ENCODE peak calls at places on chromosomes 4 and X, in seven cellular contexts. M is tibial nerve, T is ascending aorta, N is fibroblast of pulmonary artery, E is lung, O is brain microvascular endothelial cell, C is esophagus squamous epithelium. F is an unnamed sample.

GRCh38 chr4:138099385-138099784 is 142.8 kb downstream of the SLC7A11 start:
- DNase-seq in M (no peak), T (no peak), N (no peak), E (no peak), O (no peak), C (no peak), F (no peak)

GRCh38 chrX:133674726-133675470 is 259.6 kb upstream of the GPC4 start:
- DNase-seq in M (no peak), T (no peak), N (no peak), E (peak), O (no peak), C (no peak), F (peak)

GRCh38 chr4:76426272-76426671 is 5.3 kb upstream of the CCDC158 start:
- DNase-seq in M (no peak), T (no peak), N (no peak), E (no peak), O (no peak), C (no peak), F (no peak)

GRCh38 chr4:18882468-18882867 is 860.9 kb upstream of the LCORL start:
- DNase-seq in M (no peak), T (no peak), N (peak), E (no peak), O (peak), C (no peak), F (peak)

GRCh38 chrX:154827624-154828408 is 6.6 kb downstream of the SMIM9 start:
- DNase-seq in M (no peak), T (no peak), N (no peak), E (no peak), O (no peak), C (no peak), F (no peak)

GRCh38 chr4:57078685-57079521 is 31.3 kb downstream of the IGFBP7 start:
- DNase-seq in M (no peak), T (no peak), N (no peak), E (no peak), O (peak), C (no peak), F (peak)

GRCh38 chrX:39613508-39613921 is 484.2 kb downstream of the BCOR start:
- DNase-seq in M (peak), T (no peak), N (peak), E (no peak), O (no peak), C (no peak), F (peak)

GRCh38 chrX:68652327-68652930 is 5.0 kb downstream of the STARD8 start:
- DNase-seq in M (no peak), T (no peak), N (peak), E (no peak), O (peak), C (no peak), F (no peak)

GRCh38 chr4:102541708-102542107 is 40.5 kb downstream of the NFKB1 start:
- DNase-seq in M (no peak), T (no peak), N (no peak), E (no peak), O (no peak), C (no peak), F (no peak)

GRCh38 chrX:45191383-45191782 is 9.3 kb downstream of the DIPK2B start:
- DNase-seq in M (no peak), T (no peak), N (no peak), E (no peak), O (no peak), C (no peak), F (no peak)

DNA sequence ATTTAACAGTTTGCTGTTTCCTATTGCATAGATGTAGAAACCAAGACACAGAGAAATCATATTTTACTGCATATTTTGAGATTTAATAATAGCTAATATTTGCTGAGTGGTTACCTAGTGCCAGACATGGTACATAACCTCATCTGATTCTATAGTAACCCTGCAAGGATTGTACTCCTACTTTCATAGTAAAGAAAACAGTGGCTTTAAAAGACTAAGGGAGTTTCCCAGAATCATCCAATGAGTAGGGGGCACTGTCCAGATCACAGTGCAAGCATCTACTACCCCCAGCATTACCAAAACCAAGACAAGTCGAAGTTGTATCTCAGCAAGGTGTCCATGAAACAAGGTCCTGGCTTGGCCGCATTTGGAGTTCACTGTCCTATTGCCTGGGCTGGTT is 224.5 kb upstream of the TENM3 start:
- DNase-seq in M (no peak), T (no peak), N (no peak), E (no peak), O (no peak), C (no peak), F (no peak)
- H3K4me3 ChIP-seq in M (no peak), T (no peak), N (no peak), E (no peak), O (no peak), C (no peak), F (no peak)

GRCh38 chrX:123990169-123990568 is 28.7 kb downstream of the STAG2 start:
- DNase-seq in M (no peak), T (no peak), N (no peak), E (no peak), O (no peak), C (no peak), F (no peak)

GRCh38 chrX:123988423-123989116 is 27.1 kb downstream of the STAG2 start:
- DNase-seq in M (no peak), T (no peak), N (no peak), E (no peak), O (no peak), C (no peak), F (no peak)

GRCh38 chrX:123989235-123989634 is 27.7 kb downstream of the STAG2 start:
- DNase-seq in M (no peak), T (no peak), N (no peak), E (no peak), O (no peak), C (no peak), F (no peak)

GRCh38 chrX:123983240-123983639 is 21.7 kb downstream of the STAG2 start:
- DNase-seq in M (no peak), T (no peak), N (no peak), E (no peak), O (no peak), C (no peak), F (no peak)

DNA sequence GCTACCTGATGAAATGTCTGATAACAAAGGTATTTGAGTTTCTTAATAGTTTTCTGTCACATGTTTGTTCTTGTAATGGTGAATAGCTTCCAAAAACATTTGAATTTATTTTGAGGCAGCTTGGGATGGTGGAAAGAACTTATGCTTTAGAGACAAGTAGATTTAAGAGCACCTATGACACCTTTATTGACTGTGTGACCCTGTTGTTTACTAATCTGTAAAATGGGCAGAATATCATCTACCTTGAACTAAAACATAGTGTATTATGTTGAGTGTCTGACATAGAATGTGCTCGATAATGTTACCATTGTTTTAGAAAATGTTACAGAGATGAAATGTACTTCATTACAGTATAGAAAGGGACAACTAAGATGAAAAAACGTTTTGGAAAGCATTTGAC is 24.9 kb downstream of the STAG2 start:
- DNase-seq in M (no peak), T (no peak), N (no peak), E (no peak), O (no peak), C (no peak), F (no peak)
- TF ChIP-seq CTCF in M (no peak), T (no peak), N (no peak), E (no peak), O (no peak), C (no peak), F (no peak)

DNA sequence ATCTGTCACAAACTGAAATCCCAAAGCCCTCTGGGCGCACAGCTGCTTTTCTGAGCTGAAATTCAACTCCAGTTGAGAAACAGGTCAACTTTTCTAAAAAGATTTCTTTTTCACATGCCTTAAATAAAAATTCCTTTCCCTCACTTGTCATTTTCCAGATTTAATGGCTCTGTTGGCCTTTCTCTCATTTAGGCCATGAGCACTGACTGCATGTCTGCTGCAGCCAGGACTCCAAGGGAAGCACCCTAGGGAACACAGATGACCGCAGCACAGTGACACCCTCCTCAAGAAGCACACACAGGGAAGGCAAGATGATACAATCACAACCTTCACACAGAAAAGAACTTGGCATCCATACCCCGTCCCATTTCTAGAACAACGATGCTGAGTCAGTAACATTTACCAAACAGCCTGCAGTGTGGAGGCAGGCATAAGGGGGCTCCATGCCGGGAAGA is 34.2 kb downstream of the AFAP1 start:
- DNase-seq in M (peak), T (no peak), N (peak), E (no peak), O (no peak), C (no peak), F (no peak)
- H3K4me3 ChIP-seq in M (no peak), T (peak), N (peak), E (no peak), O (peak), C (no peak), F (no peak)

GRCh38 chr4:15042529-15043167 is 40.4 kb downstream of the CPEB2 start:
- DNase-seq in M (no peak), T (no peak), N (peak), E (no peak), O (no peak), C (no peak), F (peak)

GRCh38 chr4:15043922-15044321 is 41.6 kb downstream of the CPEB2 start:
- DNase-seq in M (no peak), T (no peak), N (no peak), E (no peak), O (no peak), C (no peak), F (no peak)

GRCh38 chr4:15040916-15041463 is 38.7 kb downstream of the CPEB2 start:
- DNase-seq in M (no peak), T (no peak), N (peak), E (no peak), O (no peak), C (no peak), F (no peak)

GRCh38 chr4:15037923-15038541 is 35.8 kb downstream of the CPEB2 start:
- DNase-seq in M (no peak), T (no peak), N (peak), E (no peak), O (no peak), C (no peak), F (no peak)

GRCh38 chr4:15043226-15043625 is 40.9 kb downstream of the CPEB2 start:
- DNase-seq in M (no peak), T (no peak), N (no peak), E (no peak), O (no peak), C (no peak), F (no peak)
- TF ChIP-seq CTCF in M (no peak), T (no peak), N (peak), E (no peak), O (peak), C (no peak), F (no peak)

GRCh38 chrX:153689654-153690465 is 2.1 kb downstream of the SLC6A8 start:
- DNase-seq in M (no peak), T (no peak), N (no peak), E (no peak), O (no peak), C (no peak), F (no peak)
- H3K4me3 ChIP-seq in M (no peak), T (peak), N (peak), E (no peak), O (no peak), C (peak), F (peak)

GRCh38 chrX:110852180-110852579 is 56.6 kb upstream of the CHRDL1 start:
- DNase-seq in M (no peak), T (no peak), N (peak), E (no peak), O (no peak), C (no peak), F (no peak)
- TF ChIP-seq CTCF in M (peak), T (no peak), N (peak), E (peak), O (peak), C (no peak), F (peak)

DNA sequence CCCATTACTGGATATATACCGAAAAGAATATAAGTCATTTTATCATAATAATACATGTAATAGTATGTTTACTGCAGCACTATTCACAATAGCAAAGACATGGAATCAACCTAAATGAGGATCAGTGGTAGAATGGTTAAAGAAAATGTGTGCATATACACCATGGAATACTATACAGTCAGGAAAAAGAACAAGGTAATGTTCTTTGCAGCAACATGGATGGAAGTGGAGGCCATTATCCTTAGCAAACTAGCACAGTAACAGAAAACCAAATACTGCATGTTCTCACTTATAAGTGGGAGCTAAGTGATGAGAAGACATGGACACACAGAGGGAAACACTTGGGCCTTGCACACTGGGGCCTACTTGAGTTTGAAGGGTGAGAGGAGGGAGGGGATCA is 207.4 kb upstream of the APOOL start:
- DNase-seq in M (no peak), T (no peak), N (no peak), E (no peak), O (no peak), C (no peak), F (no peak)
- H3K4me3 ChIP-seq in M (no peak), T (no peak), N (no peak), E (no peak), O (no peak), C (no peak), F (no peak)